ENCODE peak calls at places on chromosomes 5 and 9, in seven cellular contexts. B is osteoblast; O is A673; K is HCT116; G is endothelial cell; H is CD8-positive, alpha-beta T cell; T is Peyer's patch. S is an unnamed sample.
A peak's percentile ranks its signal among the peaks of the same experiment; 100 is the strongest.

GRCh38 chr5:91699429-91699828 is 316.3 kb upstream of the ARRDC3 start:
- DNase-seq in B (no peak), O (no peak), K (no peak), G (no peak), H (no peak), T (no peak), S (no peak)

GRCh38 chr9:127185931-127186781 is 63.7 kb upstream of the ANGPTL2 start:
- DNase-seq in B (peak; percentile 92), O (no peak), K (no peak), G (no peak), H (no peak), T (peak; percentile 22), S (no peak)

GRCh38 chr5:143677403-143677802 is 134.6 kb upstream of the HMHB1 start:
- DNase-seq in B (no peak), O (no peak), K (no peak), G (no peak), H (no peak), T (no peak), S (no peak)

GRCh38 chr5:130109152-130109551 is 204.9 kb downstream of the CHSY3 start:
- DNase-seq in B (no peak), O (peak; percentile 40), K (peak; percentile 34), G (no peak), H (no peak), T (no peak), S (peak; percentile 6)

GRCh38 chr9:107593224-107593870 is 103.8 kb upstream of the KLF4 start:
- DNase-seq in B (no peak), O (no peak), K (no peak), G (no peak), H (no peak), T (no peak), S (no peak)

GRCh38 chr5:150901446-150901845 is 3.3 kb downstream of the ZNF300 start:
- DNase-seq in B (no peak), O (no peak), K (no peak), G (no peak), H (no peak), T (no peak), S (no peak)

GRCh38 chr9:14323083-14323968 is 9.4 kb upstream of the NFIB start:
- DNase-seq in B (no peak), O (no peak), K (no peak), G (no peak), H (no peak), T (no peak), S (no peak)

GRCh38 chr5:76735762-76736545 is 20.0 kb downstream of the F2R start:
- DNase-seq in B (no peak), O (peak; percentile 40), K (no peak), G (no peak), H (no peak), T (no peak), S (no peak)

GRCh38 chr5:76403963-76404693 is 1.0 kb downstream of the IQGAP2 start:
- DNase-seq in B (no peak), O (peak; percentile 61), K (no peak), G (peak; percentile 28), H (peak; percentile 53), T (peak; percentile 62), S (peak; percentile 80)

GRCh38 chr5:165448773-165449172 is 1943.4 kb downstream of the MAT2B start:
- DNase-seq in B (no peak), O (no peak), K (no peak), G (no peak), H (no peak), T (no peak), S (no peak)

GRCh38 chr9:31824860-31825259 is 559.6 kb upstream of the ACO1 start:
- DNase-seq in B (no peak), O (no peak), K (no peak), G (no peak), H (no peak), T (no peak), S (no peak)

GRCh38 chr5:149387081-149387611 is 8.1 kb upstream of the IL17B start:
- DNase-seq in B (peak; percentile 89), O (no peak), K (no peak), G (no peak), H (no peak), T (no peak), S (no peak)

GRCh38 chr9:974064-974992 is 2.1 kb upstream of the DMRT3 start:
- DNase-seq in B (no peak), O (no peak), K (no peak), G (no peak), H (no peak), T (no peak), S (no peak)

GRCh38 chr5:142428036-142428772 is 103.4 kb upstream of the SPRY4 start:
- DNase-seq in B (no peak), O (peak; percentile 64), K (no peak), G (no peak), H (no peak), T (no peak), S (no peak)

GRCh38 chr9:114774504-114774903 is 31.3 kb downstream of the TNFSF15 start:
- DNase-seq in B (no peak), O (no peak), K (no peak), G (no peak), H (no peak), T (no peak), S (no peak)

GRCh38 chr9:99533421-99533820 is 288.3 kb upstream of the NR4A3 start:
- DNase-seq in B (no peak), O (no peak), K (no peak), G (no peak), H (no peak), T (no peak), S (no peak)

GRCh38 chr9:78568774-78569173 is 271.8 kb downstream of the PSAT1 start:
- DNase-seq in B (no peak), O (no peak), K (no peak), G (no peak), H (no peak), T (no peak), S (no peak)

GRCh38 chr5:172541764-172542120 is 87.4 kb upstream of the SH3PXD2B start:
- DNase-seq in B (no peak), O (no peak), K (no peak), G (no peak), H (no peak), T (no peak), S (no peak)

GRCh38 chr9:22389271-22389670 is 57.4 kb upstream of the DMRTA1 start:
- DNase-seq in B (no peak), O (no peak), K (no peak), G (no peak), H (no peak), T (no peak), S (no peak)

GRCh38 chr5:42828661-42829060 is 17.0 kb upstream of the SELENOP start:
- DNase-seq in B (no peak), O (no peak), K (no peak), G (no peak), H (no peak), T (no peak), S (no peak)

GRCh38 chr9:97387936-97388684 is 23.8 kb upstream of the TDRD7 start:
- DNase-seq in B (no peak), O (no peak), K (no peak), G (no peak), H (no peak), T (no peak), S (no peak)

GRCh38 chr5:167853421-167853820 is 438.0 kb upstream of the WWC1 start:
- DNase-seq in B (no peak), O (no peak), K (no peak), G (no peak), H (no peak), T (no peak), S (no peak)

GRCh38 chr5:134370306-134370870 is 981 bp upstream of the UBE2B start:
- DNase-seq in B (no peak), O (no peak), K (no peak), G (no peak), H (no peak), T (no peak), S (no peak)

GRCh38 chr5:134370871-134371833 is at the start of gene UBE2B:
- DNase-seq in B (peak; percentile 97), O (peak; percentile 100), K (peak; percentile 99), G (peak; percentile 93), H (peak; percentile 93), T (peak; percentile 100), S (peak; percentile 99)

GRCh38 chr5:134371834-134372340 is 518 bp downstream of the UBE2B start:
- DNase-seq in B (peak; percentile 48), O (peak; percentile 44), K (no peak), G (peak; percentile 35), H (peak; percentile 5), T (peak; percentile 41), S (peak; percentile 64)

GRCh38 chr5:134374234-134374633 is 2.9 kb downstream of the UBE2B start:
- DNase-seq in B (peak; percentile 18), O (no peak), K (no peak), G (no peak), H (no peak), T (no peak), S (no peak)
- TF ChIP-seq CTCF in B (no peak), O (no peak), K (no peak), G (no peak), H (no peak), T (no peak), S (no peak)

DNA sequence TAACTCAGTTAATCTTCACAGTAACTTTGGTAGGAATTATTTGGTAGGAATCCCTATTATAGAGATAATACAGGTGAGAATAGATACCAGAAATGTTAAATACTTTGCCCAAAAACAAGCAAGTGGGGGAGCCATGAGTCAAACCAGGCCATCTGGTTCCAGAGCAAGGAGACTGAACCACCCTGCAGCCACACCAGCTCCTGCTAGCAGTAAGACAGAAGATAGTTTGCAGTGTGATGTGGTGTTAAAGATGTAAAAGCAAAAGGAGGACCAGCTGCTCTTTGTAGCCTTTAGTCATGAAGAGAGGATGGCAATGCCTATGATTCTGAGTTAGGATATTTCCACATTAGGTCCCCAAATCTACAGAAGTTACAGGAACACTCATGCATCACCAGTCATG is 101.4 kb downstream of the PRKACG start:
- DNase-seq in B (no peak), O (no peak), K (no peak), G (no peak), H (no peak), T (no peak), S (no peak)
- TF ChIP-seq CTCF in B (no peak), O (no peak), K (no peak), G (no peak), H (no peak), T (no peak), S (no peak)

GRCh38 chr9:136090768-136091581 is 4.1 kb downstream of the NACC2 start:
- DNase-seq in B (peak; percentile 89), O (no peak), K (no peak), G (no peak), H (no peak), T (no peak), S (no peak)

GRCh38 chr9:136088481-136088938 is 6.6 kb downstream of the NACC2 start:
- DNase-seq in B (peak; percentile 77), O (no peak), K (no peak), G (no peak), H (no peak), T (no peak), S (no peak)

GRCh38 chr9:136090060-136090735 is 4.9 kb downstream of the NACC2 start:
- DNase-seq in B (peak; percentile 85), O (no peak), K (no peak), G (no peak), H (no peak), T (no peak), S (no peak)

GRCh38 chr9:136088939-136089696 is 6.0 kb downstream of the NACC2 start:
- DNase-seq in B (no peak), O (no peak), K (no peak), G (no peak), H (no peak), T (no peak), S (no peak)

GRCh38 chr9:136089697-136090045 is 5.4 kb downstream of the NACC2 start:
- DNase-seq in B (peak; percentile 97), O (peak; percentile 80), K (no peak), G (no peak), H (no peak), T (no peak), S (no peak)
- TF ChIP-seq CTCF in B (peak; percentile 60), O (peak; percentile 52), K (no peak), G (no peak), H (peak; percentile 65), T (no peak), S (peak; percentile 17)

GRCh38 chr5:78799254-78800017 is 150.9 kb upstream of the LHFPL2 start:
- DNase-seq in B (peak; percentile 84), O (no peak), K (no peak), G (no peak), H (no peak), T (no peak), S (no peak)
- TF ChIP-seq CTCF in B (peak; percentile 39), O (no peak), K (peak; percentile 12), G (no peak), H (no peak), T (no peak), S (no peak)

S was measured in Calu3.